ENCODE peak calls at places on chromosomes 6 and 20, in seven cellular contexts. K, J, Z, Y, S, G and F are unnamed samples.
A peak's percentile ranks its signal among the peaks of the same experiment; 100 is the strongest.

GRCh38 chr6:27752038-27752885 is 159.9 kb downstream of the OR2B2 start:
- DNase-seq in K (peak; percentile 77), J (peak; percentile 67), Z (peak; percentile 69), Y (peak; percentile 70), S (peak; percentile 55), G (peak; percentile 67), F (peak; percentile 57)

GRCh38 chr20:56755201-56755600 is 126.1 kb downstream of the TFAP2C start:
- DNase-seq in K (no peak), J (no peak), Z (no peak), Y (no peak), S (no peak), G (no peak), F (no peak)

GRCh38 chr6:116266803-116267202 is 12.9 kb downstream of the TSPYL1 start:
- DNase-seq in K (no peak), J (no peak), Z (no peak), Y (no peak), S (no peak), G (peak; percentile 7), F (no peak)

GRCh38 chr20:16069416-16070010 is 503.7 kb downstream of the KIF16B start:
- DNase-seq in K (no peak), J (no peak), Z (no peak), Y (no peak), S (no peak), G (no peak), F (peak; percentile 19)

GRCh38 chr6:89410231-89411018 is 1.6 kb downstream of the RRAGD start:
- DNase-seq in K (no peak), J (no peak), Z (no peak), Y (no peak), S (no peak), G (no peak), F (no peak)

GRCh38 chr6:110137924-110138887 is 41.3 kb downstream of the WASF1 start:
- DNase-seq in K (no peak), J (no peak), Z (no peak), Y (no peak), S (no peak), G (no peak), F (no peak)

GRCh38 chr6:148629910-148630470 is 116.8 kb upstream of the UST start:
- DNase-seq in K (no peak), J (no peak), Z (no peak), Y (no peak), S (no peak), G (no peak), F (no peak)

GRCh38 chr6:135173242-135173988 is 7.7 kb upstream of the MYB start:
- DNase-seq in K (no peak), J (no peak), Z (no peak), Y (no peak), S (no peak), G (no peak), F (no peak)

GRCh38 chr20:61879303-61879620 is 186.4 kb downstream of the TAF4 start:
- DNase-seq in K (no peak), J (no peak), Z (no peak), Y (no peak), S (no peak), G (no peak), F (no peak)

GRCh38 chr6:3770023-3770422 is 18.5 kb upstream of the PXDC1 start:
- DNase-seq in K (no peak), J (no peak), Z (no peak), Y (no peak), S (no peak), G (no peak), F (no peak)

GRCh38 chr20:49478754-49479689 is 3.4 kb downstream of the KCNB1 start:
- DNase-seq in K (no peak), J (no peak), Z (no peak), Y (no peak), S (no peak), G (no peak), F (no peak)

GRCh38 chr6:47203266-47203967 is 106.3 kb downstream of the TNFRSF21 start:
- DNase-seq in K (no peak), J (no peak), Z (no peak), Y (no peak), S (no peak), G (no peak), F (no peak)

GRCh38 chr6:41469156-41469950 is 76.8 kb upstream of the FOXP4 start:
- DNase-seq in K (no peak), J (no peak), Z (no peak), Y (no peak), S (no peak), G (no peak), F (no peak)

GRCh38 chr20:55701467-55701866 is 303.9 kb downstream of the CBLN4 start:
- DNase-seq in K (no peak), J (no peak), Z (no peak), Y (no peak), S (no peak), G (no peak), F (no peak)

GRCh38 chr6:14383393-14384174 is 266.0 kb downstream of the CD83 start:
- DNase-seq in K (no peak), J (no peak), Z (no peak), Y (no peak), S (no peak), G (no peak), F (no peak)

GRCh38 chr20:40628877-40629276 is 60.2 kb downstream of the MAFB start:
- DNase-seq in K (no peak), J (no peak), Z (no peak), Y (no peak), S (no peak), G (no peak), F (no peak)

GRCh38 chr6:44725070-44725469 is 337.6 kb downstream of the CDC5L start:
- DNase-seq in K (no peak), J (no peak), Z (no peak), Y (peak; percentile 33), S (no peak), G (no peak), F (no peak)

GRCh38 chr6:2109796-2110195 is 135.6 kb downstream of the GMDS start:
- DNase-seq in K (no peak), J (no peak), Z (no peak), Y (no peak), S (peak; percentile 30), G (no peak), F (no peak)

GRCh38 chr6:4606016-4606415 is 170.2 kb upstream of the CDYL start:
- DNase-seq in K (no peak), J (no peak), Z (no peak), Y (no peak), S (no peak), G (no peak), F (no peak)

GRCh38 chr20:50320005-50320909 is 129.6 kb downstream of the CEBPB start:
- DNase-seq in K (no peak), J (no peak), Z (no peak), Y (peak; percentile 8), S (no peak), G (no peak), F (no peak)